ENCODE peak calls at places on chromosomes 11 and 22, in five cellular contexts. A is small intestine, K is breast epithelium, M is fibroblast of lung, Z is aorta. E is an unnamed sample. For H3K9me3, the result is how much of the 10 kb centered on the place peaks cover.

GRCh38 chr11:297666-298405 is 1.5 kb downstream of the IFITM5 start:
- DNase-seq in A (no peak), K (no peak), M (no peak), Z (peak), E (peak)

GRCh38 chr22:17266261-17266971 is 47.2 kb upstream of the ADA2 start:
- DNase-seq in A (peak), K (no peak), M (no peak), Z (no peak), E (no peak)

GRCh38 chr11:70397983-70398833 is at the start of gene CTTN:
- DNase-seq in A (peak), K (peak), M (peak), Z (peak), E (peak)

GRCh38 chr11:12008790-12009616 is 577 bp upstream of the DKK3 start:
- DNase-seq in A (no peak), K (no peak), M (peak), Z (peak), E (no peak)

GRCh38 chr11:30218278-30218677 is 12.5 kb upstream of the FSHB start:
- DNase-seq in A (no peak), K (no peak), M (no peak), Z (no peak), E (no peak)

GRCh38 chr11:90836031-90836430 is 613.2 kb upstream of the CHORDC1 start:
- DNase-seq in A (no peak), K (no peak), M (no peak), Z (no peak), E (no peak)

GRCh38 chr11:128632151-128632791 is 44.9 kb upstream of the ETS1 start:
- DNase-seq in A (peak), K (no peak), M (peak), Z (peak), E (no peak)

GRCh38 chr11:5937868-5938602 is 4.0 kb upstream of the OR56A3 start:
- DNase-seq in A (no peak), K (no peak), M (no peak), Z (no peak), E (no peak)

GRCh38 chr11:4991066-4991465 is 3.6 kb upstream of the OR51L1 start:
- DNase-seq in A (no peak), K (no peak), M (no peak), Z (no peak), E (no peak)

GRCh38 chr11:9332655-9333054 is 18.3 kb upstream of the TMEM41B start:
- DNase-seq in A (no peak), K (no peak), M (no peak), Z (no peak), E (no peak)

GRCh38 chr11:25755918-25756584 is 575.9 kb upstream of the ANO3 start:
- DNase-seq in A (no peak), K (no peak), M (no peak), Z (peak), E (no peak)

GRCh38 chr11:60485987-60486386 is 6.6 kb upstream of the MS4A12 start:
- DNase-seq in A (peak), K (no peak), M (no peak), Z (no peak), E (no peak)

GRCh38 chr11:40921256-40921655 is 538.2 kb downstream of the LRRC4C start:
- DNase-seq in A (no peak), K (no peak), M (no peak), Z (no peak), E (no peak)

GRCh38 chr11:61297741-61298140 is 2.6 kb upstream of the VWCE start:
- DNase-seq in A (no peak), K (peak), M (peak), Z (peak), E (no peak)

DNA sequence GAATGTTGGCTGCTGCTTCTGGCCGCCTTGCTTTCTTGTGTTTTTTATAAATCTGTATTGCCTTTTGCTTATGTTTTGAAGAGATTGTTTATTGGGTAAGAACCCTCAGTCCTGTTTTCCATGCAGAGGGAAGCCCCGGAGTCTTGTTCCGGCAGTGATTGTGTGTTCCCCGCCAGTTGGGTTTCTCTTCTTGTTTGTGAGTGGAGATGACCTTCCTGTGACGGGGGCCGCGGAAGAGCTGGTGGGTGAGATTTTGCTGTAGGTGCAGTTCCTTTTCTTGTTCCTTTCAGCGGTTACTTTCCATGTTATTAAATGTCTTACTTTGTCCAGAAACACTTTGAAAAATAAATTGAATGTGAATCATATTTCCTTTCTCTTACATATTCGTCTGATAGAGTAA is 8.3 kb downstream of the TBC1D22A start:
- DNase-seq in A (no peak), K (no peak), M (no peak), Z (peak), E (no peak)
- H3K27ac ChIP-seq in A (peak), K (peak), M (peak), Z (no peak), E (peak)

DNA sequence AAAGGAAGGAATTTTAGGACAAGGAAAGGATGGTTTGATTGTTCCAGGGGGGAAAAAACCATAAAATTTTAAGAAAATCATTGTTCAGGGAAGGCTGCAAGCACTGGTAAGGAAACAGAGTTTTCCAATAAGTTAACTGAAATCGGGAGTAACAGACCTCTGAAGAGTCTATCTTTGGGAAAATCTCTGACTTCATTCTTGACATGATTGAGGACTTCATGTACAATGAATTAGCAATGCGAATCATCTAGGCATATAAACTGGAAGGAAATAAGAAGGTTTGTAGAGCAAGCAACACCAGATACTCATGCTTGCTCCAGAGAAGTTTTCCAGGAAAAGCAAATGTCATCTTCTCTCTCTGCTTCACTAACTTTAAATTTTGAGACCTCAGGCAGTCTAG is 18.5 kb downstream of the APLP2 start:
- DNase-seq in A (no peak), K (no peak), M (no peak), Z (no peak), E (no peak)
- H3K9me3 ChIP-seq in A (under half), K (under half), M (under half), Z (under half), E (under half)

DNA sequence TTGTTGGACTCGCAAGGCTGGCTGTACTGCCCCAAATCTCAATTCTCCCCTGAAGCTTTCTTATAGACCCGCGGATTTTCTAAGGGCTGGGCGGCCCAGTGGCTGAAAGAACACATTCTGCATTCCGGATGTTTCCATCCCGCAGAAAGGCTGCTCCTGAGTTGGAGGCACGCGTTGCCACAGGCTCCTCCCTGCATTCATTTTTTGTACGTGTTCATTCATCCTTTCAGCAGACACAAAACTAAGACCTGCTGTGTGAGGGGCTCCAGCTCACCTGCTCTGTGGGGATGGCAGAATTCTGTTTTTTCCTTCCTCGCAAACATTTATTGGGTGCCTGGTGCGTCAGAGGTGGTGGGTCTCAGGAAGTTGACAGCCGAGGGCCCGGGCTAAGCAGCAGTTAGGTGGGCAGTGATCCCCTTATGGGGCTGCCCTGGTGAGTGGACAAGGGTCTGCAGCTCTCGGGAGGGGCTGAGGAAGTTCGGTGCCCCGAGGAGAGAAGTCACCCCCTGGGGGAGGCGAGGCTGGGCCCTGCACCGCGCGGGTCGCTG is 23.7 kb downstream of the SHANK3 start:
- DNase-seq in A (no peak), K (no peak), M (no peak), Z (no peak), E (no peak)
- H3K4me3 ChIP-seq in A (no peak), K (peak), M (no peak), Z (no peak), E (no peak)

DNA sequence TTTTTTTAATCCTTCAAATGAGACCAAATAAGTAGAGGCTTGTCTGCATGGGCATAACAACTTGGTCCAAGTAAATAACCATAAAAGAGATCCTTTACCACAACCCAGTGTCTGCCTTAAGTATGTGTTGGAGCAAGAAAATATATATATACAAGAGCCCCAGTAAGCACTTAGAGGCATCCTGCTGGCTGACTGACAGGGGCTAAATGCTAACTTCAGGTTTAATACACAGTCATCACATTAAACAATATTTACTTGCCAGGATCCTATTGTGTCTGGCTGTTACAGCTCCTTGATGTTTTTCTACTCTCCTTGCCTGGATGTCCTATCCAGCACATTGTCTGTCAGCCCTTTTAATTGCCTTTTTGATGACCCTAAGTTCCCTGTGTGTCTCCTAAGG is 37.5 kb upstream of the MMP20 start:
- DNase-seq in A (no peak), K (no peak), M (no peak), Z (no peak), E (no peak)
- H3K27ac ChIP-seq in A (no peak), K (no peak), M (no peak), Z (no peak), E (no peak)

E was measured in effector memory CD4-positive, alpha-beta T cell.